ENCODE peak calls at places on chromosomes 13 and 19, in nine cellular contexts. One of them, this sample, is unnamed. For H3K36me3, the result is how much of the 10 kb centered on the place peaks cover.

GRCh38 chr13:113410472-113411201 is 42.7 kb downstream of the ADPRHL1 start:
- DNase-seq in effector memory CD4-positive, alpha-beta T cell: no peak
- DNase-seq in aorta: peak
- DNase-seq in CD8-positive, alpha-beta memory T cell: no peak
- DNase-seq in heart right ventricle: no peak
- DNase-seq in esophagus muscularis mucosa: no peak
- DNase-seq in transverse colon: peak
- DNase-seq in psoas muscle: peak
- DNase-seq in PC-9: peak
- DNase-seq in this sample: peak

GRCh38 chr13:98664047-98664446 is 87.1 kb upstream of the STK24 start:
- DNase-seq in effector memory CD4-positive, alpha-beta T cell: no peak
- DNase-seq in aorta: no peak
- DNase-seq in CD8-positive, alpha-beta memory T cell: no peak
- DNase-seq in heart right ventricle: no peak
- DNase-seq in esophagus muscularis mucosa: no peak
- DNase-seq in transverse colon: no peak
- DNase-seq in psoas muscle: no peak
- DNase-seq in PC-9: peak
- DNase-seq in this sample: no peak

GRCh38 chr19:35882074-35882832 is 13.9 kb downstream of the APLP1 start:
- DNase-seq in effector memory CD4-positive, alpha-beta T cell: peak
- DNase-seq in aorta: no peak
- DNase-seq in CD8-positive, alpha-beta memory T cell: no peak
- DNase-seq in heart right ventricle: peak
- DNase-seq in esophagus muscularis mucosa: no peak
- DNase-seq in transverse colon: no peak
- DNase-seq in psoas muscle: no peak
- DNase-seq in PC-9: peak
- DNase-seq in this sample: no peak

GRCh38 chr13:99860736-99861135 is 110.8 kb downstream of the ZIC5 start:
- DNase-seq in effector memory CD4-positive, alpha-beta T cell: no peak
- DNase-seq in aorta: no peak
- DNase-seq in CD8-positive, alpha-beta memory T cell: no peak
- DNase-seq in heart right ventricle: no peak
- DNase-seq in esophagus muscularis mucosa: peak
- DNase-seq in transverse colon: no peak
- DNase-seq in psoas muscle: no peak
- DNase-seq in PC-9: no peak
- DNase-seq in this sample: no peak

GRCh38 chr13:83057119-83057518 is 825.2 kb downstream of the SLITRK1 start:
- DNase-seq in effector memory CD4-positive, alpha-beta T cell: no peak
- DNase-seq in aorta: no peak
- DNase-seq in CD8-positive, alpha-beta memory T cell: no peak
- DNase-seq in heart right ventricle: no peak
- DNase-seq in esophagus muscularis mucosa: no peak
- DNase-seq in transverse colon: no peak
- DNase-seq in psoas muscle: no peak
- DNase-seq in PC-9: no peak
- DNase-seq in this sample: no peak

GRCh38 chr19:13401388-13401787 is 104.9 kb downstream of the CACNA1A start:
- DNase-seq in effector memory CD4-positive, alpha-beta T cell: no peak
- DNase-seq in aorta: no peak
- DNase-seq in CD8-positive, alpha-beta memory T cell: no peak
- DNase-seq in heart right ventricle: no peak
- DNase-seq in esophagus muscularis mucosa: no peak
- DNase-seq in transverse colon: no peak
- DNase-seq in psoas muscle: no peak
- DNase-seq in PC-9: no peak
- DNase-seq in this sample: no peak

GRCh38 chr19:7679017-7679720 is 1.5 kb upstream of the TRAPPC5 start:
- DNase-seq in effector memory CD4-positive, alpha-beta T cell: peak
- DNase-seq in aorta: peak
- DNase-seq in CD8-positive, alpha-beta memory T cell: peak
- DNase-seq in heart right ventricle: no peak
- DNase-seq in esophagus muscularis mucosa: no peak
- DNase-seq in transverse colon: peak
- DNase-seq in psoas muscle: peak
- DNase-seq in PC-9: no peak
- DNase-seq in this sample: no peak

GRCh38 chr19:40534148-40534547 is 42.5 kb upstream of the SHKBP1 start:
- DNase-seq in effector memory CD4-positive, alpha-beta T cell: no peak
- DNase-seq in aorta: no peak
- DNase-seq in CD8-positive, alpha-beta memory T cell: no peak
- DNase-seq in heart right ventricle: no peak
- DNase-seq in esophagus muscularis mucosa: no peak
- DNase-seq in transverse colon: no peak
- DNase-seq in psoas muscle: no peak
- DNase-seq in PC-9: no peak
- DNase-seq in this sample: no peak

DNA sequence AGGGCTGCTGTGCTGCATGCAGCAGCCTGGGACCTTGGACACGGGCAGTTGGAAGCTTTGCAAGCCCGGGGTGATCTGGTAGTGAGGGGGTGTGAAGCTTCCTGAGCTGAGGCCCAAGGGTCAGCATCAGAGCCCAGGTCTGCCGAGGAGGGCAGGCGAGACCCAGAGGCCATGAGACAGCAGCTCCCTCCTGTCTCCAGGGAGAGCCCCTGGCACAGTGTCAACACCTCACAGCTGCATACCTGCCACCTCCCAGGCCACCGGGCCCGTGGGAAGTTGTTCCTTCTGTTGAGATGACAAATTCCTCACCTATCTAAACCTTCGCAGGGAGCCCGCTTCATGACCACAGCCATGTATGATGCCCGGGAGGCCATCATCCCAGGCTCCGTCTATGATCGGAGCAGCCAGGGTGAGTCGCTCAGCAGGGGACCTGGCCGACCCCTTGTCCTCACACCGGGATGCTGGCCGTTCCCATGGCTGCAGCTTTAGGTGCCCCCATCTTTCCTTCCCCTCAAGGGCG is 32.1 kb downstream of the CERS1 start:
- DNase-seq in effector memory CD4-positive, alpha-beta T cell: no peak
- DNase-seq in aorta: no peak
- DNase-seq in CD8-positive, alpha-beta memory T cell: no peak
- DNase-seq in heart right ventricle: no peak
- DNase-seq in esophagus muscularis mucosa: no peak
- DNase-seq in transverse colon: no peak
- DNase-seq in psoas muscle: no peak
- DNase-seq in PC-9: no peak
- DNase-seq in this sample: no peak
- H3K36me3 ChIP-seq in effector memory CD4-positive, alpha-beta T cell: half or more
- H3K36me3 ChIP-seq in aorta: under half
- H3K36me3 ChIP-seq in CD8-positive, alpha-beta memory T cell: under half
- H3K36me3 ChIP-seq in heart right ventricle: half or more
- H3K36me3 ChIP-seq in esophagus muscularis mucosa: half or more
- H3K36me3 ChIP-seq in transverse colon: under half
- H3K36me3 ChIP-seq in psoas muscle: half or more
- H3K36me3 ChIP-seq in PC-9: under half
- H3K36me3 ChIP-seq in this sample: half or more

GRCh38 chr19:5040544-5041167 is 71.7 kb downstream of the KDM4B start:
- DNase-seq in effector memory CD4-positive, alpha-beta T cell: no peak
- DNase-seq in aorta: no peak
- DNase-seq in CD8-positive, alpha-beta memory T cell: no peak
- DNase-seq in heart right ventricle: no peak
- DNase-seq in esophagus muscularis mucosa: no peak
- DNase-seq in transverse colon: no peak
- DNase-seq in psoas muscle: no peak
- DNase-seq in PC-9: no peak
- DNase-seq in this sample: no peak
- H3K27ac ChIP-seq in effector memory CD4-positive, alpha-beta T cell: no peak
- H3K27ac ChIP-seq in aorta: no peak
- H3K27ac ChIP-seq in CD8-positive, alpha-beta memory T cell: no peak
- H3K27ac ChIP-seq in heart right ventricle: no peak
- H3K27ac ChIP-seq in esophagus muscularis mucosa: no peak
- H3K27ac ChIP-seq in transverse colon: no peak
- H3K27ac ChIP-seq in psoas muscle: no peak
- H3K27ac ChIP-seq in PC-9: no peak
- H3K27ac ChIP-seq in this sample: peak

DNA sequence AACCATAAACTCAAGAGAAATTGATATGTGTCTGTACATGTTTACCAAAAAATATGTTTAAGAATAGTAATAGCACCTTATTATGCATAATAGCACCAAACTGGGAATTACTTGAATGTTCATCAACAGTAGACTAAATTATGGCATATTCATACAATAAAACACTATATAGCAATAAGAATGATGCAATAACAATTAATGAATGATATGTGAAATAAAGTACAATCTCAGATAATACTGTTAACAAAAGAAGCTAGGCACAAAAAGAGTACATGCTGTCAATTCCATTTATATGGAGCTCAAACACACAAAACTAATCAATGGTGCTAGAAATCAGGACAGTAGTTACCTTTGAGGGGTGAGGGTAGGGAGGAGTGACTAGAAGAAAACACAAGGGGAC is 36.3 kb downstream of the ZC3H13 start:
- DNase-seq in effector memory CD4-positive, alpha-beta T cell: no peak
- DNase-seq in aorta: no peak
- DNase-seq in CD8-positive, alpha-beta memory T cell: no peak
- DNase-seq in heart right ventricle: no peak
- DNase-seq in esophagus muscularis mucosa: no peak
- DNase-seq in transverse colon: no peak
- DNase-seq in psoas muscle: no peak
- DNase-seq in PC-9: no peak
- DNase-seq in this sample: no peak
- H3K36me3 ChIP-seq in effector memory CD4-positive, alpha-beta T cell: under half
- H3K36me3 ChIP-seq in aorta: under half
- H3K36me3 ChIP-seq in CD8-positive, alpha-beta memory T cell: under half
- H3K36me3 ChIP-seq in heart right ventricle: half or more
- H3K36me3 ChIP-seq in esophagus muscularis mucosa: half or more
- H3K36me3 ChIP-seq in transverse colon: under half
- H3K36me3 ChIP-seq in psoas muscle: half or more
- H3K36me3 ChIP-seq in PC-9: under half
- H3K36me3 ChIP-seq in this sample: half or more

GRCh38 chr13:29472317-29472961 is 123.0 kb downstream of the SLC7A1 start:
- DNase-seq in effector memory CD4-positive, alpha-beta T cell: peak
- DNase-seq in aorta: peak
- DNase-seq in CD8-positive, alpha-beta memory T cell: peak
- DNase-seq in heart right ventricle: peak
- DNase-seq in esophagus muscularis mucosa: no peak
- DNase-seq in transverse colon: peak
- DNase-seq in psoas muscle: no peak
- DNase-seq in PC-9: peak
- DNase-seq in this sample: no peak
- H3K27ac ChIP-seq in effector memory CD4-positive, alpha-beta T cell: no peak
- H3K27ac ChIP-seq in aorta: no peak
- H3K27ac ChIP-seq in CD8-positive, alpha-beta memory T cell: no peak
- H3K27ac ChIP-seq in heart right ventricle: no peak
- H3K27ac ChIP-seq in esophagus muscularis mucosa: no peak
- H3K27ac ChIP-seq in transverse colon: no peak
- H3K27ac ChIP-seq in psoas muscle: no peak
- H3K27ac ChIP-seq in PC-9: no peak
- H3K27ac ChIP-seq in this sample: no peak

GRCh38 chr19:56573914-56574313 is 6.6 kb downstream of the ZNF470 start:
- DNase-seq in effector memory CD4-positive, alpha-beta T cell: no peak
- DNase-seq in aorta: no peak
- DNase-seq in CD8-positive, alpha-beta memory T cell: no peak
- DNase-seq in heart right ventricle: no peak
- DNase-seq in esophagus muscularis mucosa: no peak
- DNase-seq in transverse colon: no peak
- DNase-seq in psoas muscle: no peak
- DNase-seq in PC-9: no peak
- DNase-seq in this sample: no peak

GRCh38 chr19:56577719-56578602 is 10.7 kb downstream of the ZNF470 start:
- DNase-seq in effector memory CD4-positive, alpha-beta T cell: no peak
- DNase-seq in aorta: no peak
- DNase-seq in CD8-positive, alpha-beta memory T cell: no peak
- DNase-seq in heart right ventricle: no peak
- DNase-seq in esophagus muscularis mucosa: no peak
- DNase-seq in transverse colon: no peak
- DNase-seq in psoas muscle: no peak
- DNase-seq in PC-9: no peak
- DNase-seq in this sample: no peak
- H3K36me3 ChIP-seq in effector memory CD4-positive, alpha-beta T cell: under half
- H3K36me3 ChIP-seq in aorta: under half
- H3K36me3 ChIP-seq in CD8-positive, alpha-beta memory T cell: under half
- H3K36me3 ChIP-seq in heart right ventricle: half or more
- H3K36me3 ChIP-seq in esophagus muscularis mucosa: half or more
- H3K36me3 ChIP-seq in transverse colon: under half
- H3K36me3 ChIP-seq in psoas muscle: under half
- H3K36me3 ChIP-seq in PC-9: under half
- H3K36me3 ChIP-seq in this sample: under half